ENCODE peak calls at places on chromosomes 13 and 19, in nine cellular contexts. L is CD8-positive, alpha-beta T cell; M is psoas muscle; W is PC-3; A is nephron progenitor cell; S is endodermal cell; E is AG04450; H is AG09319; P is cardiac fibroblast. N is an unnamed sample.

GRCh38 chr13:70668293-70668692 is 560.0 kb upstream of the KLHL1 start:
- DNase-seq in L (no peak), M (no peak), W (peak), A (no peak), S (peak), E (no peak), H (no peak), P (no peak), N (no peak)

GRCh38 chr13:84917252-84917878 is 881.9 kb downstream of the SLITRK6 start:
- DNase-seq in L (no peak), M (no peak), W (peak), A (no peak), S (no peak), E (no peak), H (no peak), P (peak), N (no peak)

GRCh38 chr13:73230714-73231113 is 171.9 kb downstream of the KLF5 start:
- DNase-seq in L (no peak), M (no peak), W (no peak), A (no peak), S (no peak), E (no peak), H (no peak), P (peak), N (no peak)

GRCh38 chr13:79837741-79838450 is 356.9 kb downstream of the NDFIP2 start:
- DNase-seq in L (no peak), M (no peak), W (peak), A (no peak), S (no peak), E (no peak), H (no peak), P (peak), N (no peak)

GRCh38 chr19:48660854-48661731 is 11.7 kb downstream of the NTN5 start:
- DNase-seq in L (peak), M (peak), W (peak), A (peak), S (peak), E (no peak), H (peak), P (peak), N (no peak)

GRCh38 chr19:11166281-11167142 is 10.9 kb upstream of the SPC24 start:
- DNase-seq in L (no peak), M (peak), W (no peak), A (no peak), S (no peak), E (no peak), H (peak), P (peak), N (no peak)

GRCh38 chr13:86760620-86761019 is 910.6 kb upstream of the SLITRK5 start:
- DNase-seq in L (no peak), M (no peak), W (no peak), A (no peak), S (no peak), E (no peak), H (no peak), P (no peak), N (no peak)

GRCh38 chr13:48446454-48446853 is 33.5 kb upstream of the LPAR6 start:
- DNase-seq in L (no peak), M (no peak), W (peak), A (no peak), S (no peak), E (peak), H (no peak), P (peak), N (no peak)

GRCh38 chr13:66483712-66484111 is 746.4 kb downstream of the PCDH9 start:
- DNase-seq in L (no peak), M (no peak), W (no peak), A (no peak), S (peak), E (no peak), H (no peak), P (no peak), N (no peak)

GRCh38 chr13:106597190-106597589 is 29.3 kb upstream of the ARGLU1 start:
- DNase-seq in L (no peak), M (peak), W (no peak), A (no peak), S (no peak), E (no peak), H (no peak), P (peak), N (no peak)

GRCh38 chr13:106594986-106595385 is 27.0 kb upstream of the ARGLU1 start:
- DNase-seq in L (no peak), M (no peak), W (no peak), A (no peak), S (no peak), E (no peak), H (no peak), P (no peak), N (no peak)

GRCh38 chr13:106595623-106596022 is 27.7 kb upstream of the ARGLU1 start:
- DNase-seq in L (no peak), M (peak), W (no peak), A (no peak), S (no peak), E (no peak), H (no peak), P (no peak), N (no peak)

GRCh38 chr13:106597759-106598395 is 29.9 kb upstream of the ARGLU1 start:
- DNase-seq in L (no peak), M (no peak), W (no peak), A (no peak), S (no peak), E (no peak), H (no peak), P (no peak), N (no peak)

GRCh38 chr13:106596287-106596937 is 28.5 kb upstream of the ARGLU1 start:
- DNase-seq in L (no peak), M (no peak), W (no peak), A (no peak), S (no peak), E (no peak), H (no peak), P (no peak), N (no peak)
- TF ChIP-seq CTCF in L (no peak), M (no peak), W (no peak), A (no peak), S (no peak), E (no peak), H (no peak), P (no peak), N (no peak)

GRCh38 chr13:36915106-36915505 is 4.9 kb downstream of the SMAD9 start:
- DNase-seq in L (no peak), M (no peak), W (no peak), A (no peak), S (no peak), E (no peak), H (no peak), P (no peak), N (no peak)

GRCh38 chr13:36912983-36913382 is 7.1 kb downstream of the SMAD9 start:
- DNase-seq in L (no peak), M (no peak), W (no peak), A (no peak), S (no peak), E (no peak), H (no peak), P (peak), N (no peak)

GRCh38 chr13:36914648-36915047 is 5.4 kb downstream of the SMAD9 start:
- DNase-seq in L (no peak), M (no peak), W (no peak), A (no peak), S (no peak), E (no peak), H (no peak), P (no peak), N (no peak)

GRCh38 chr13:36912369-36912768 is 7.7 kb downstream of the SMAD9 start:
- DNase-seq in L (no peak), M (no peak), W (no peak), A (no peak), S (no peak), E (no peak), H (no peak), P (no peak), N (no peak)

DNA sequence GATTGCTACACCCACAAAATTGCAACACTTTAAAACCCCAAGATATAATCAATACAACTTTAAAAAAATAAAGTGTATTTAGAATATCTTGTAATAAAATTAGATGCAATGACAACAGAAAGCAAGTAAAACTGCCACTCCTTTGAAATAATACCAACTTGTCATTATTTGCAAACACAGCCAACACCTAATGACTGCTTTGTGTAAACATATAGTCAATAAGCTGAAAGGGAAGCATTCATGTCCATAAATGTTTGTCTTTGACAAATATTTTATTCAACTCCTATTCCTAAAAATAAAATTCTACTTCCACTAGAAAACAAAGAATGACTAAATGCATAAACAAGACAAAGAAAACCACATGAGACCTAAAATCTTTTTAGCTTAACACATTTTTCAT is 6.6 kb downstream of the SMAD9 start:
- DNase-seq in L (no peak), M (no peak), W (peak), A (no peak), S (no peak), E (no peak), H (no peak), P (no peak), N (no peak)
- TF ChIP-seq CTCF in L (no peak), M (no peak), W (no peak), A (no peak), S (no peak), E (no peak), H (no peak), P (no peak), N (no peak)

DNA sequence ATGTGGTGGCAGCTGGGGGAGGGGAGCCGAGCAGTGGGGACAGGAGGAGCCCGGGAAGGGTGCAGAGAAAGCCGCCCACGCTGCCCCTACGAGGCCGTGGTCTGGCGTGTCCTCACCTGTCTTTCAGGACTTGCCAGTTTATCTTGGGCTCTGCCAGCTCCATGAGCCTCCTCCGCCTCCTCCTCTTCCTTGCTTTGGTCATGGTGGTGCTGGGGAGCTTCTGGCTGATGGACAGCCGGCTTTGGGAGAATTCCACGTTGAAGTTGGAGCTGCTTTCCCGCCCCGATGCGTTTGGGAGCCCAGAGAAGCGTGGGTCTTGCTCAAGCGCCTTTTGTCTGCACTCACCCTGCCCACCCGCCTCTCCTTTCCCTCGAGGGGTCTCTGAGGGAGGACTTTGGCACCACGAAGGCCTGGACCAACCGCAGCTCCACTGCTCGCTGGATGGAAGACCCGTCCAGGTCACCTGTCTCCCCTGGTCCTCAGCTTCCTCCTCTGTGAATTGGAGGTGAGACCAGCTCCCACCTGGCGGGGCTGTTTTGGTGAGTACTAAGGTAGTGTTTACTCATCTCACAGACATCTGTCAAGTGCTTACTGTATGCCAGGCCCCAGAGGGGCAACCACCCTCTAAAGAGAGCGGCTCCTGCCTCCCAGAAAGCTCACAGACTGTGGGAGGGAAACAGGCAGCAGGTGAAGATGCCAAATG is 29.7 kb upstream of the MIER2 start:
- DNase-seq in L (no peak), M (no peak), W (peak), A (no peak), S (peak), E (no peak), H (no peak), P (no peak), N (peak)
- TF ChIP-seq CTCF in L (no peak), M (no peak), W (no peak), A (no peak), S (no peak), E (no peak), H (no peak), P (no peak), N (no peak)

GRCh38 chr13:108728370-108728769 is 99.0 kb downstream of the MYO16 start:
- DNase-seq in L (no peak), M (no peak), W (peak), A (peak), S (peak), E (no peak), H (no peak), P (no peak), N (no peak)
- TF ChIP-seq CTCF in L (no peak), M (no peak), W (peak), A (peak), S (peak), E (peak), H (no peak), P (no peak), N (peak)

GRCh38 chr19:18942692-18943091 is 1.7 kb upstream of the HOMER3 start:
- DNase-seq in L (no peak), M (no peak), W (no peak), A (no peak), S (no peak), E (no peak), H (no peak), P (no peak), N (no peak)

GRCh38 chr19:18941628-18942354 is 774 bp upstream of the HOMER3 start:
- DNase-seq in L (no peak), M (no peak), W (no peak), A (no peak), S (peak), E (no peak), H (no peak), P (no peak), N (no peak)

GRCh38 chr19:18939163-18939562 is 1.9 kb downstream of the HOMER3 start:
- DNase-seq in L (no peak), M (no peak), W (no peak), A (no peak), S (no peak), E (no peak), H (no peak), P (no peak), N (no peak)

GRCh38 chr19:18940791-18941627 is at the start of gene HOMER3:
- DNase-seq in L (peak), M (peak), W (peak), A (peak), S (peak), E (no peak), H (peak), P (peak), N (peak)

DNA sequence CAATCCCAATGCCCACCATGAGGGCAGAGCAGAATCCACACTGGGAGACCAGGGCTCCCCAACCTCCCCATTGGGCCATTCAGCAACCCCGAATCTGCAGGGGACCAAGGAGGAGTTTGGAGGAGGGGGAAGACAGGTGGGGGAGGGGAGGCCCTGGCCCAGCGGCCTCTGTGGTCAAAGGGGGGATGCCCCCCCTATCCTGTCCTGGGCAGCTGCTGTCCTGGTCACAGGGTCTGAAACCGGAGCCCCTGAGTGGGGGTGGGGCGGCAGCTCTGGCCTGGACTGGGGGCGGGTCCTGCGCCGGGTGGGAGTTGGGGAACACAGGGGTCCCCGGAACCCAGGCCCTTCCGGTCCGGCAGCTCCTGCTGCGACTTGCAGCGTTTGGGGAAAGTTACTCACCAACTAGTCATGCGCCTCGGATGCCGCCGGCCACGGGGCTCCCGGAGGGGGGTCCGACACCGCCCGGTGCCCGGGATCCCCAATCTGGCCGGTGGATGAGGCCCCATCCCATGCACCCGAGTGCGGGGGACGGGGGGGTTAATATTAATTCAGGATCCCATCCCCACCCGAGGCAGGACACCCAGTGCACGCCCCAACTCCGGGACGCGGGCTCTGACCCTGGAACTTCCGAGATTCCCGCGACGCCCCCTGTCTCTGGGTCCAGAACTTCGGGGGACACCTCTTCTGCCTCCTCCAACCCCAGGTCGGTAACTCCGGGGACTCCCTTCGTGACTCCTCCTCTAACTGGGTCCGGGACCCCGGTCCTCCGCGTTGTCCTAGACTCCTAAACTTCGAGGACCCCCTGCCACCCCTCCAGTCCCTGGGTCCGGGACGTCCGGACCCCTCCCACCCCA is 868 bp downstream of the HOMER3 start:
- DNase-seq in L (no peak), M (peak), W (peak), A (peak), S (peak), E (no peak), H (no peak), P (peak), N (peak)
- TF ChIP-seq CTCF in L (no peak), M (no peak), W (no peak), A (no peak), S (no peak), E (peak), H (no peak), P (no peak), N (no peak)

GRCh38 chr19:20662421-20663105 is 1.2 kb upstream of the ZNF626 start:
- DNase-seq in L (no peak), M (peak), W (no peak), A (no peak), S (no peak), E (no peak), H (no peak), P (no peak), N (no peak)

GRCh38 chr19:20664917-20665781 is 3.8 kb upstream of the ZNF626 start:
- DNase-seq in L (no peak), M (peak), W (no peak), A (no peak), S (peak), E (no peak), H (no peak), P (peak), N (peak)

GRCh38 chr19:20661150-20661819 is at the start of gene ZNF626:
- DNase-seq in L (peak), M (peak), W (peak), A (peak), S (peak), E (peak), H (peak), P (peak), N (peak)

GRCh38 chr19:20667281-20667680 is 5.9 kb upstream of the ZNF626 start:
- DNase-seq in L (no peak), M (no peak), W (no peak), A (no peak), S (no peak), E (no peak), H (no peak), P (no peak), N (no peak)
- TF ChIP-seq CTCF in L (no peak), M (no peak), W (no peak), A (no peak), S (no peak), E (no peak), H (no peak), P (no peak), N (no peak)

GRCh38 chr13:33235078-33235477 is 50.5 kb downstream of the STARD13 start:
- DNase-seq in L (no peak), M (no peak), W (peak), A (no peak), S (no peak), E (no peak), H (no peak), P (peak), N (no peak)
- TF ChIP-seq CTCF in L (no peak), M (no peak), W (no peak), A (no peak), S (no peak), E (no peak), H (no peak), P (peak), N (no peak)

DNA sequence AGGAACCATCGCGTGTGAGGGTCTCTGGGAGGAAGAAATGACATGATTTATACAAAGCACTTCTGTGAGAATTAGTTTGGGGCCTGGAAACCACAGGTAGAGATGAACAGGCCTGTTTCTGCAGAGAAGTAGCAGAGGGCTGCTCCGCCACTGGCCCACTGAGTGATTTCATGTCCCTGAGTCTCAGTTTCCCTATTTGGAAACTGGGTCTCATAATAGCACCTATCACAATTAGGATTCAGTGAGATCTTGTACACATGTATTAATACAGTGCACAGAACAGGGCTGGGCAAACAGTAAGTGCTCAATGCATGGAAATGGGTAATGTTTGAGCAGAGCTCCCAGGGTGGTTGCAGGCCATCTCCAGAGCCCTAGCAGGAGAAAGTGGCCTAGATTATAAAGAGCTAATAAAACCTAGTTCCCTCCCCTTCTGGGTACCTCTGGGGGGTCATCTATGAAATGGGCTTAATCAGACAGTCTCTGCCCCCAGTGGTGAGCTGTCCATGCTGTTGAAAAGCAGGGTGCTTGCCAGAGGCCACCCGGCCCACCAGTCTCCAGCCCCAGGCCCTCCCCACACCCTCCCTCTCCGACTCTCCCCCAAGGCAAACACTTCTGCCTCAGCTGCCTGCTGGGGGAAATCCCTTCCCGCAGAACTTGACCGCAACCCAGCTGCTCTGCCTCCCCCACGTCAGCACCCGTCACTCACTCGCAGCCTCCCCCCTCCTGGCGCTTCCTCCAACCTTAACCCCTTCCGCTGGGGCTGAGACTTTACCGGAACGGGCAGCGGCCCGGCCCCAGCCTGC is 4.5 kb downstream of the BCL3 start:
- DNase-seq in L (peak), M (peak), W (peak), A (peak), S (peak), E (peak), H (peak), P (peak), N (no peak)
- TF ChIP-seq CTCF in L (no peak), M (no peak), W (no peak), A (no peak), S (peak), E (no peak), H (no peak), P (peak), N (no peak)

N was measured in progenitor cell of endocrine pancreas.